ENCODE peak calls at places on chromosome 13, in ten cellular contexts. V is cardiac muscle cell; K is A549; J is GM23248; F is CD4-positive, alpha-beta memory T cell; X is uterus; Z is tibial nerve; Y is aorta; A is left lung; R is lower lobe of right lung. I is an unnamed sample.
A peak's percentile ranks its signal among the peaks of the same experiment; 100 is the strongest.

GRCh38 chr13:39132286-39132685 is 94.0 kb downstream of the NHLRC3 start:
- DNase-seq in V (no peak), K (no peak), J (peak; percentile 11), F (no peak), X (no peak), Z (no peak), Y (no peak), A (no peak), R (no peak), I (no peak)

GRCh38 chr13:82698941-82699340 is 1183.3 kb downstream of the SLITRK1 start:
- DNase-seq in V (no peak), K (no peak), J (no peak), F (no peak), X (no peak), Z (no peak), Y (no peak), A (no peak), R (no peak), I (no peak)

GRCh38 chr13:33524086-33524485 is 238.5 kb upstream of the STARD13 start:
- DNase-seq in V (peak; percentile 89), K (no peak), J (peak; percentile 82), F (no peak), X (no peak), Z (no peak), Y (no peak), A (no peak), R (no peak), I (no peak)

GRCh38 chr13:50224534-50224933 is 209.3 kb downstream of the KCNRG start:
- DNase-seq in V (peak; percentile 57), K (no peak), J (peak; percentile 61), F (no peak), X (no peak), Z (no peak), Y (no peak), A (no peak), R (no peak), I (no peak)

GRCh38 chr13:70856706-70857105 is 748.5 kb upstream of the KLHL1 start:
- DNase-seq in V (no peak), K (no peak), J (no peak), F (no peak), X (no peak), Z (no peak), Y (no peak), A (no peak), R (no peak), I (no peak)

GRCh38 chr13:37289212-37289935 is 183.9 kb upstream of the CSNK1A1L start:
- DNase-seq in V (peak; percentile 18), K (no peak), J (no peak), F (no peak), X (no peak), Z (no peak), Y (no peak), A (no peak), R (no peak), I (no peak)

GRCh38 chr13:109192306-109192705 is 562.9 kb downstream of the MYO16 start:
- DNase-seq in V (no peak), K (no peak), J (no peak), F (no peak), X (no peak), Z (no peak), Y (no peak), A (no peak), R (no peak), I (no peak)

GRCh38 chr13:46735425-46735824 is 61.5 kb downstream of the ESD start:
- DNase-seq in V (no peak), K (no peak), J (no peak), F (no peak), X (no peak), Z (no peak), Y (no peak), A (no peak), R (no peak), I (no peak)

DNA sequence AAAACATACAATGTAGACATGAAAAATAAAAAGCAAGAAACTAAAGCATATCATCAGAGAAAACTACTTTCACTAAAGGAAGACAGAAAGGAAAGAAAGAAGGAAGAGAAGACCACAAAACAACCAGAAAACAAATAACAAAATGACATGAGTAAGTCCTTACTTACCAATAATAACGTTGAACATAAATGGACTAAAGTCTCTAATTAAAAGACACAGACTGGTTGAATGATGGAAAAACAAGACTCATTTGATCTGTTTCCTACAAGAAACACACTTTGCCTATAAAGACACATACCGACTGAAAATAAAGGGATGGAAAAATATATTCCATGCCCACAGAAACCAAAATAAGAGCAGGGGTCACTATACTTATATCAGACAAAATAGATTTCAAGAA is 46.0 kb downstream of the RB1 start:
- DNase-seq in V (no peak), K (no peak), J (no peak), F (no peak), X (no peak), Z (no peak), Y (no peak), A (no peak), R (no peak), I (no peak)
- H3K9me3 ChIP-seq in V (no peaks in the 10 kb centered on the region), K (peaks cover 4% of the 10 kb centered on the region), J (no peaks in the 10 kb centered on the region), F (no peaks in the 10 kb centered on the region), X (no peaks in the 10 kb centered on the region), Z (peaks cover 6% of the 10 kb centered on the region), Y (no peaks in the 10 kb centered on the region), A (peaks cover 25% of the 10 kb centered on the region), R (peaks cover 7% of the 10 kb centered on the region), I (no peaks in the 10 kb centered on the region)

GRCh38 chr13:56015919-56016318 is 1124.8 kb upstream of the PRR20A start:
- DNase-seq in V (no peak), K (no peak), J (no peak), F (no peak), X (no peak), Z (no peak), Y (no peak), A (no peak), R (no peak), I (no peak)

GRCh38 chr13:56019606-56020005 is 1121.1 kb upstream of the PRR20A start:
- DNase-seq in V (no peak), K (no peak), J (no peak), F (no peak), X (no peak), Z (no peak), Y (no peak), A (no peak), R (no peak), I (no peak)

DNA sequence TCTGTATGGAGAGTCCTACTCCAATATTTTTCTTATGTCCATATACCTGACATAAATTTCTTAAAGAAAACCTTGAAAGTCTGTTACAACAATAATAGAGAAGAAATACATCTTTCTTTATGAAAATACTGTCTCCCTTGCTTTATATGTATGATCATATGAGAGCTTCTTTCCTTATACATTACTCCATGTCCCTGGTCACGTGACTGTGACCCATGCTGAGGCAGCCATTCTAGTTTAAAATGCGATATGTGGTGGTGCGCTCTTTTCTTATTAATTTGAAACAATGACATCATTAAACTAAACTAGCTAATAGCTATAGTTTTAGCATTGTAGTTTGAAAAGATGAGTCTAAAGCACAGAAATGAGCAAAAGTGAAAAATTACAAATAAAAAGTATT is 1120.3 kb upstream of the PRR20A start:
- DNase-seq in V (no peak), K (no peak), J (no peak), F (no peak), X (no peak), Z (no peak), Y (no peak), A (no peak), R (no peak), I (no peak)
- H3K9me3 ChIP-seq in V (no peaks in the 10 kb centered on the region), K (no peaks in the 10 kb centered on the region), J (peaks cover 4% of the 10 kb centered on the region), F (peaks cover 4% of the 10 kb centered on the region), X (no peaks in the 10 kb centered on the region), Z (no peaks in the 10 kb centered on the region), Y (peaks cover 1% of the 10 kb centered on the region), A (peaks cover 11% of the 10 kb centered on the region), R (no peaks in the 10 kb centered on the region), I (no peaks in the 10 kb centered on the region)

GRCh38 chr13:111898956-111899713 is 167.8 kb upstream of the SOX1 start:
- DNase-seq in V (no peak), K (no peak), J (no peak), F (no peak), X (no peak), Z (no peak), Y (no peak), A (no peak), R (no peak), I (no peak)

GRCh38 chr13:111895896-111896821 is 170.8 kb upstream of the SOX1 start:
- DNase-seq in V (no peak), K (no peak), J (no peak), F (no peak), X (no peak), Z (no peak), Y (no peak), A (no peak), R (no peak), I (no peak)

GRCh38 chr13:111897178-111897845 is 169.6 kb upstream of the SOX1 start:
- DNase-seq in V (no peak), K (no peak), J (no peak), F (no peak), X (no peak), Z (no peak), Y (no peak), A (no peak), R (no peak), I (no peak)

GRCh38 chr13:111899714-111900389 is 167.1 kb upstream of the SOX1 start:
- DNase-seq in V (no peak), K (no peak), J (no peak), F (no peak), X (no peak), Z (no peak), Y (no peak), A (no peak), R (no peak), I (no peak)

DNA sequence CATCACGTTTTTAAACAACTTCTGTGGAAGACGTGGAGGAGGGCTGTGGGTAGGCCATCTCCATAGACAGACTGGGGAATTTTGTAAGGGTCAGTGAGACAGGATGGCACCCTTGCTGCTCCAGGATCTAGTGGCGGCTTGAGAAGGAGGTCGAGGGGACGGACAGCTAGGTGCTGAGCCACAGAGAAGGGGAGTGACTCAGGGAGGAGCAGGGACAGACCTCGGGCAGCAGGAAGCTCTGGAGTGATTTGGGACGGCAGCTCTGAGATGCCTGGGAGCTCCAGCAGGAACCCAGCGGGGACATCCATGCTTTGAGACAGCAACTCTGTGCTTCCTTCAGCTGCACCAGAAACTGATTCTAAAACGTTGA is 169.1 kb upstream of the SOX1 start:
- DNase-seq in V (no peak), K (no peak), J (no peak), F (no peak), X (no peak), Z (no peak), Y (no peak), A (no peak), R (no peak), I (no peak)
- H3K9me3 ChIP-seq in V (no peaks in the 10 kb centered on the region), K (no peaks in the 10 kb centered on the region), J (no peaks in the 10 kb centered on the region), F (no peaks in the 10 kb centered on the region), X (no peaks in the 10 kb centered on the region), Z (no peaks in the 10 kb centered on the region), Y (peaks cover 2% of the 10 kb centered on the region), A (no peaks in the 10 kb centered on the region), R (no peaks in the 10 kb centered on the region), I (no peaks in the 10 kb centered on the region)

GRCh38 chr13:18954254-18954653 is 227.4 kb downstream of the TUBA3C start:
- DNase-seq in V (no peak), K (no peak), J (no peak), F (no peak), X (no peak), Z (no peak), Y (peak; percentile 25), A (peak; percentile 63), R (no peak), I (no peak)

GRCh38 chr13:18951412-18951811 is 230.2 kb downstream of the TUBA3C start:
- DNase-seq in V (no peak), K (no peak), J (no peak), F (no peak), X (no peak), Z (no peak), Y (peak; percentile 25), A (peak; percentile 68), R (no peak), I (no peak)

GRCh38 chr13:18956473-18957078 is 225.0 kb downstream of the TUBA3C start:
- DNase-seq in V (no peak), K (no peak), J (no peak), F (no peak), X (no peak), Z (no peak), Y (no peak), A (no peak), R (no peak), I (no peak)

GRCh38 chr13:18952225-18953016 is 229.2 kb downstream of the TUBA3C start:
- DNase-seq in V (no peak), K (no peak), J (no peak), F (no peak), X (no peak), Z (no peak), Y (peak; percentile 27), A (no peak), R (no peak), I (no peak)

GRCh38 chr13:18953139-18953930 is 228.3 kb downstream of the TUBA3C start:
- DNase-seq in V (no peak), K (no peak), J (no peak), F (no peak), X (no peak), Z (no peak), Y (no peak), A (peak; percentile 38), R (no peak), I (no peak)
- H3K9me3 ChIP-seq in V (no peaks in the 10 kb centered on the region), K (no peaks in the 10 kb centered on the region), J (no peaks in the 10 kb centered on the region), F (no peaks in the 10 kb centered on the region), X (no peaks in the 10 kb centered on the region), Z (no peaks in the 10 kb centered on the region), Y (no peaks in the 10 kb centered on the region), A (peaks cover 31% of the 10 kb centered on the region), R (peaks cover 4% of the 10 kb centered on the region), I (no peaks in the 10 kb centered on the region)

I was measured in naive thymus-derived CD4-positive, alpha-beta T cell.